ENCODE peak calls at places on chromosomes 11 and 22, in five cellular contexts. J is A172, E is uterus, Z is HAP-1, S is activated gamma-delta T cell treated with Interleukin-2 at 50 U/mL for 16 hours. N is an unnamed sample.

GRCh38 chr22:43643362-43643761 is 168.7 kb downstream of the EFCAB6 start:
- DNase-seq in E (no peak), J (no peak), Z (no peak), S (no peak), N (no peak)

GRCh38 chr11:129949067-129949466 is 53.6 kb downstream of the PRDM10 start:
- DNase-seq in S (no peak), E (no peak), J (no peak), Z (no peak), N (no peak)

GRCh38 chr11:37642321-37642720 is 1044.3 kb upstream of the RAG2 start:
- DNase-seq in S (no peak), Z (no peak), E (no peak), J (no peak), N (no peak)

GRCh38 chr11:31809857-31810778 is 1.0 kb downstream of the PAX6 start:
- DNase-seq in J (peak; percentile 18), E (no peak), Z (no peak), S (no peak), N (no peak)

GRCh38 chr22:23553438-23553837 is 26.7 kb downstream of the IGLL1 start:
- DNase-seq in Z (no peak), S (no peak), E (no peak), J (no peak), N (no peak)

GRCh38 chr11:130580372-130580771 is 131.9 kb downstream of the ADAMTS15 start:
- DNase-seq in J (peak; percentile 93), E (peak; percentile 61), S (no peak), Z (no peak), N (no peak)

GRCh38 chr11:119134389-119134978 is 13.1 kb downstream of the HINFP start:
- DNase-seq in E (no peak), Z (no peak), J (no peak), S (no peak), N (no peak)

GRCh38 chr22:48753381-48753730 is 1074.3 kb downstream of the BRD1 start:
- DNase-seq in J (no peak), Z (no peak), E (no peak), S (no peak), N (no peak)

GRCh38 chr22:36753916-36754315 is 22.0 kb downstream of the IFT27 start:
- DNase-seq in S (no peak), Z (no peak), E (no peak), J (no peak), N (no peak)

GRCh38 chr22:46237453-46238158 is 12.5 kb downstream of the CDPF1 start:
- DNase-seq in E (no peak), S (no peak), Z (no peak), J (no peak), N (no peak)

GRCh38 chr11:91305402-91305801 is 919.2 kb upstream of the FAT3 start:
- DNase-seq in S (no peak), E (no peak), J (no peak), Z (no peak), N (no peak)

GRCh38 chr11:128910583-128910982 is 19.4 kb downstream of the KCNJ5 start:
- DNase-seq in J (no peak), S (no peak), Z (no peak), E (no peak), N (no peak)

GRCh38 chr11:120013325-120014250 is 124.3 kb downstream of the TRIM29 start:
- DNase-seq in J (no peak), Z (peak; percentile 34), E (no peak), S (no peak), N (no peak)

GRCh38 chr11:102924851-102925380 is 30.6 kb downstream of the MMP13 start:
- DNase-seq in Z (no peak), S (no peak), J (peak; percentile 27), E (no peak), N (no peak)

GRCh38 chr11:79393362-79394043 is 47.3 kb downstream of the TENM4 start:
- DNase-seq in J (no peak), S (no peak), Z (peak; percentile 30), E (no peak), N (no peak)

GRCh38 chr11:73493838-73494598 is 103.9 kb downstream of the FAM168A start:
- DNase-seq in S (no peak), E (no peak), J (peak; percentile 74), Z (peak; percentile 28), N (peak; percentile 28)

GRCh38 chr11:38547464-38547863 is 1949.4 kb upstream of the RAG2 start:
- DNase-seq in Z (no peak), S (no peak), J (peak; percentile 20), E (no peak), N (no peak)

GRCh38 chr11:109972939-109973338 is 120.3 kb upstream of the ZC3H12C start:
- DNase-seq in S (no peak), E (no peak), Z (no peak), J (no peak), N (no peak)

GRCh38 chr11:34197256-34197655 is 91.8 kb downstream of the NAT10 start:
- DNase-seq in S (no peak), E (no peak), Z (no peak), J (no peak), N (no peak)

GRCh38 chr11:69703711-69704507 is at the start of gene FGF19:
- DNase-seq in S (no peak), J (no peak), Z (peak; percentile 14), E (no peak), N (no peak)

GRCh38 chr11:96642584-96642983 is 252.8 kb downstream of the JRKL start:
- DNase-seq in J (no peak), Z (peak; percentile 15), S (no peak), E (no peak), N (no peak)

GRCh38 chr11:59706518-59707285 is 6.9 kb downstream of the OR10V1 start:
- DNase-seq in E (no peak), J (peak; percentile 98), Z (no peak), S (no peak), N (no peak)

GRCh38 chr22:50032941-50033601 is 20.5 kb upstream of the IL17REL start:
- DNase-seq in E (no peak), S (no peak), Z (no peak), J (no peak), N (no peak)

GRCh38 chr11:94750319-94751215 is 17.6 kb upstream of the AMOTL1 start:
- DNase-seq in Z (no peak), S (no peak), E (no peak), J (no peak), N (no peak)

GRCh38 chr11:45517171-45517770 is 148.2 kb downstream of the CHST1 start:
- DNase-seq in E (no peak), Z (no peak), J (peak; percentile 4), S (no peak), N (no peak)

GRCh38 chr11:82776377-82776776 is 42.7 kb upstream of the FAM181B start:
- DNase-seq in J (no peak), E (no peak), Z (no peak), S (no peak), N (no peak)

GRCh38 chr11:117300773-117301172 is 9.6 kb downstream of the BACE1-AS start:
- DNase-seq in J (no peak), Z (peak; percentile 19), E (no peak), S (no peak), N (no peak)

GRCh38 chr22:20084547-20085413 is 4.7 kb downstream of the DGCR8 start:
- DNase-seq in J (no peak), Z (peak; percentile 29), S (no peak), E (no peak), N (peak; percentile 66)

GRCh38 chr11:60831143-60831500 is 10.8 kb upstream of the CCDC86 start:
- DNase-seq in E (peak; percentile 77), S (peak; percentile 79), J (peak; percentile 76), Z (peak; percentile 44), N (peak; percentile 77)

GRCh38 chr11:64723117-64723906 is at the start of gene NRXN2:
- DNase-seq in Z (peak; percentile 68), J (peak; percentile 71), E (peak; percentile 76), S (peak; percentile 79), N (peak; percentile 78)

GRCh38 chr22:50308597-50308935 is 1.1 kb upstream of the PLXNB2 start:
- DNase-seq in S (no peak), E (peak; percentile 87), J (peak; percentile 77), Z (no peak), N (peak; percentile 58)

GRCh38 chr11:86869531-86869930 is 69.2 kb downstream of the PRSS23 start:
- DNase-seq in S (no peak), Z (no peak), J (no peak), E (no peak), N (no peak)

GRCh38 chr11:128336203-128336602 is 251.2 kb downstream of the ETS1 start:
- DNase-seq in Z (no peak), J (peak; percentile 86), S (no peak), E (peak; percentile 69), N (no peak)

GRCh38 chr11:70176940-70177689 is 26.0 kb upstream of the FADD start:
- DNase-seq in Z (peak; percentile 29), E (no peak), S (peak; percentile 31), J (no peak), N (no peak)